ENCODE peak calls at places on chromosomes 13 and 19, in five cellular contexts. Z, B, V, R and E are unnamed samples.

GRCh38 chr13:106661236-106661635 is 93.3 kb upstream of the ARGLU1 start:
- DNase-seq in V (no peak), Z (no peak), B (no peak), R (no peak), E (no peak)

GRCh38 chr13:40167327-40167726 is 499.1 kb downstream of the FOXO1 start:
- DNase-seq in V (no peak), B (no peak), R (no peak), Z (no peak), E (no peak)

GRCh38 chr13:59276436-59276835 is 887.3 kb downstream of the DIAPH3 start:
- DNase-seq in Z (no peak), V (no peak), R (no peak), B (no peak), E (no peak)

GRCh38 chr19:32675720-32676185 is at the start of gene RGS9BP:
- DNase-seq in Z (peak), V (peak), R (peak), B (peak), E (no peak)

GRCh38 chr19:8158411-8159074 is 9.2 kb upstream of the FBN3 start:
- DNase-seq in B (peak), R (no peak), V (peak), Z (peak), E (no peak)

GRCh38 chr13:52195052-52195837 is 35.8 kb upstream of the NEK3 start:
- DNase-seq in B (peak), R (peak), Z (no peak), V (no peak), E (peak)

GRCh38 chr19:16106121-16106520 is 5.6 kb upstream of the RAB8A start:
- DNase-seq in V (no peak), Z (no peak), R (no peak), B (no peak), E (no peak)

GRCh38 chr19:308471-309205 is 17.4 kb upstream of the PLPP2 start:
- DNase-seq in B (peak), R (no peak), V (no peak), Z (no peak), E (no peak)

GRCh38 chr13:107743983-107744382 is 471.4 kb downstream of the LIG4 start:
- DNase-seq in V (no peak), B (no peak), R (no peak), Z (no peak), E (no peak)

GRCh38 chr13:106942558-106942957 is 374.6 kb upstream of the ARGLU1 start:
- DNase-seq in Z (no peak), B (no peak), V (no peak), R (no peak), E (no peak)

GRCh38 chr19:35641515-35642151 is at the start of gene ETV2:
- DNase-seq in R (peak), Z (no peak), B (no peak), V (peak), E (no peak)

GRCh38 chr13:46698910-46699460 is 98.0 kb downstream of the ESD start:
- DNase-seq in V (no peak), R (no peak), Z (no peak), B (no peak), E (no peak)

DNA sequence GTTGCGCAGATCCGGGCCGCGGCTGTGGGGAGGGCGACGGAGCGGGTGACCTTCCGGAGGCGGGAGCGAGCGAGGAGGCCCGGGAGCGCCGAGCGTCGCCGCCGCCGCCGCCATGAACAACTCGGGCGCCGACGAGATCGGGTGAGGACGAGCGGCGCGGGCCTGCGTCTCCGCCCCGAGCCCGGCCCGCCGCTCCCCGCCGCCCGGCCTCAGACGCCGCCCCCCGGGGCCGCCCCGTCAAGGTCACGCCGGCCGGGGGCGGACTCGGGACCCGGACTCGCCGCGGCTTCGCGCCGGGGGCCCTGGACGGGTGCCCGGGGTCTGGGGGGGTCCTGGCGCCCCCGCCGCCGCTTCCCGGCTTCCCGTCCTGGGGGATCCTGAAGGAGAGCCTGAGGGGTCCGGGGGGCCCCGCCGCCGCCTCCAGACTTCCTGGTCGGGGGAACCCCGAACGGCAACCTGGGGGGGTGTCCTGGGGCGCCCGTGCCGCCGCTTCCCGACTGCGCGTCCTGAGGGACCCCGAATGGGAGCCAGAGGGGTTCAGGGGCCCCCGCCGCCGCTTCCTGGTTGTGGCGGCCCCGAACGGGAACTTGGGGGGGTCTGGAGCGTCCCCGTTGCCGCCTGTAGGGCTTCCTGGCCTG is 395 bp downstream of the DAZAP1 start:
- DNase-seq in B (peak), V (peak), Z (no peak), R (no peak), E (no peak)
- TF ChIP-seq POLR2A in B (no peak), V (no peak), Z (peak), R (no peak), E (no peak)

GRCh38 chr19:4082172-4082571 is 15.5 kb upstream of the ZBTB7A start:
- DNase-seq in Z (no peak), R (no peak), B (no peak), V (no peak), E (no peak)

GRCh38 chr19:4081441-4082129 is 14.9 kb upstream of the ZBTB7A start:
- DNase-seq in V (peak), Z (no peak), R (no peak), B (no peak), E (no peak)

GRCh38 chr19:4084547-4084877 is 17.8 kb upstream of the ZBTB7A start:
- DNase-seq in B (no peak), V (no peak), R (no peak), Z (no peak), E (no peak)

GRCh38 chr19:4086336-4086953 is 19.7 kb upstream of the ZBTB7A start:
- DNase-seq in R (no peak), V (no peak), B (no peak), Z (no peak), E (no peak)

DNA sequence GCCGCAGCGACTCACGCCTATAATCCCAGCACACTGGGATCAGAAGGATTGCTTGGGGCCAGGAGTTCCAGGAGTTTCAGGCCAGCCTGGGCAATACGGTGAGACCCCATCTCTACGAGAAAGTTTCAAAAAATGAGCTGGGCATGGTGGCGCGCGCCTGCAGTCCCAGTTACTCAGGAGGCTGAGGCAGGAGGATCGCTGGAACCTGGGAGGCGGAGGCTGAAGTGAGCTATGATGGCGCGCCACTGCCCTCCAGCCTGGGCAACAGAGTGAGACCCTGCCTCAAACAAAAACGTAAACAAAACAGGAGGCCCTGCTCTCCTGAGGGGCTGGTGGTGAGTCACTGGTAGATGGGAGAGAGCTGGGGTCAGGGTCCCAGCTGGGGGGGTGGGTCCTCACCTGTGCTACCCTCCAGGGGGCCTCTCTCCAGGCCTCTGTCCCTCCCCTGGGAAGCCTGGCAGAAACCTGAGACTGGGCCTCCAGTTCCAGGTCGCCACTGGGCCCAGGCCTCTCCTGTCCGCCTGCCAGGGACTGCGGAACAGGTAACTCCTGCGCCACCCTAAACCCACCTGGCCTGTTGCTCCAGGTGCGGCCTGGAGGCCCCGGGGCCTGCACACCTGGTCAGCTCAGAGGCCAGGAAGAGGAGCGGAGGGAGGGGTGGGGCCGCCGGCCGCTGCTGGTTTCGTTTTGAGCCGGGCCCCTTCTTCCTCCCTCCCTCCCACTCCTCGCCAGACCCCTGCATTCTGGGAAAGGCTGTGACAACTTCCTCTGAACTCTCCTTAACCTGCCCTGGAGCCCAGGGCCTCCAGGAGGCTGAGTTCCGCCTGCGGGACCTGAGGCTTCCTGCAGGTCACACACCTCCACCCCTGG is 17.2 kb upstream of the ZBTB7A start:
- DNase-seq in R (no peak), Z (no peak), V (no peak), B (no peak), E (peak)
- TF ChIP-seq TAF1 in R (no peak), Z (no peak), V (no peak), B (no peak), E (no peak)

DNA sequence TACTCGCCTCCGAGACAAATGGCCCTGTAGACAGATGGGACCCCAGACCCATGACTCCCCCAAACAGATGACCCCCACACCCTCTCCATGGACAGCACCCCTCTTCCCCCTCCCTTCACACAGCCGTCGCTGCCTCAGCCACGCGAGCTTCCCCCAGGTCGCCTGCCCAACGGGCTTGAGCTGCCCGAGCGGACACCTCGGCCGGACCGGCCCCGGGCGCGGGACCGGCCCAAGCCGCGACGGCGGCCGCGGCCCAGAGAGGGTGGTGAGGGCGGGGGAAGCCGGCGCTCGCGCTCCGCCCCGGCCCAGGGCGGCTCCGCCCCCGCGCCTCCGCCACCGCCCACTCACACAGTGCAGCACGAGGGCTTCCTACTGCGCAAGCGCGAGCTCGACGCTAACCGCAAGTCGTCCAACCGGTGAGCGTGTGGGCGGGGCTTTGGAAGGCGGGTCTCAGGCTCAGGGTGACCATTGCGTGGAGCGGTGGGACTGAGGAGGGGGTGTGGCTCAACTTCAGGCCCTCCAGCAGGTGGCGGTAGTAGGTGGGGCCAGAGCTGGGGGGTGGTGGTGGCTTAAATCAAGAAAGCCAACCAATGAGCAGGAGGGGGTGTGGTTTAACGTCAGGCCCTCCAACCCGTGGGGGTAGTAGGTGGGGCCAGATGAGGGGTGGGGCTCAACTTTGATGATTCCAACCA is 6.2 kb upstream of the SHKBP1 start:
- DNase-seq in R (peak), V (peak), B (peak), Z (peak), E (peak)
- TF ChIP-seq POLR2A in R (no peak), V (no peak), B (no peak), Z (no peak), E (no peak)

GRCh38 chr19:19594371-19594770 is 24.1 kb downstream of the PBX4 start:
- DNase-seq in R (no peak), Z (no peak), B (no peak), V (no peak), E (no peak)
- TF ChIP-seq TAF1 in R (no peak), Z (no peak), B (no peak), V (no peak), E (no peak)

DNA sequence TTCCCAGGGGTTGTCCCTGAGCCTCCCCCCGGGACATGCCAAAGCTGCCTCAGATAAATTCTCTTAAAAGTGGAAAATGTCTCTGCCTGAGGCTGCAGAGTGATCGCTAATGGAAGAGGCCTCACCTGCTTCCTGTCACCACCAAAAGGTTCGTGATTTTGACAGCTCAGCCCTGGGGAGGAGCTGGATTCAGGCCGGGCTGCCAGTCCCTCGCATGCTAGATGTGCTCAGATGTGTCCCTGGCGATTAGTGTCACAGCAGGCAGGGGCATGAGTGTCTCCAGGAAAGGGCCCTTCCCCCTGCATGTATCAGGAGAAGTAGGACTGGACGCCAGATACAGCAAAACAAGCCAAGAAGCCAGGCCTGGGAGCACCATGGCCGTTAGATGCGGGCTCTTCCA is 626.5 kb downstream of the UQCRFS1 start:
- DNase-seq in R (no peak), Z (no peak), V (no peak), B (no peak), E (no peak)
- TF ChIP-seq POLR2A in R (no peak), Z (no peak), V (no peak), B (no peak), E (no peak)